ENCODE peak calls at places on chromosomes 2 and 18, in nine cellular contexts. N, R, O, C, I, M, T, H and K are unnamed samples.

GRCh38 chr18:13576598-13576997 is 149.8 kb downstream of the FAM210A start:
- DNase-seq in N (no peak), R (no peak), O (no peak), C (no peak), I (no peak), M (no peak), T (no peak), H (no peak), K (no peak)

GRCh38 chr2:133806564-133806963 is 238.3 kb upstream of the NCKAP5 start:
- DNase-seq in N (no peak), R (no peak), O (no peak), C (no peak), I (no peak), M (no peak), T (no peak), H (no peak), K (no peak)

GRCh38 chr18:67385455-67385854 is 131.1 kb downstream of the DSEL start:
- DNase-seq in N (no peak), R (no peak), O (no peak), C (no peak), I (no peak), M (no peak), T (no peak), H (no peak), K (no peak)

GRCh38 chr2:200786826-200787225 is 24.9 kb upstream of the BZW1 start:
- DNase-seq in N (no peak), R (no peak), O (no peak), C (no peak), I (no peak), M (no peak), T (peak; percentile 73), H (no peak), K (no peak)

GRCh38 chr2:27569398-27569797 is 13.4 kb upstream of the ZNF512 start:
- DNase-seq in N (no peak), R (no peak), O (no peak), C (no peak), I (no peak), M (no peak), T (no peak), H (no peak), K (no peak)

GRCh38 chr2:48699377-48699951 is 56.1 kb downstream of the LHCGR start:
- DNase-seq in N (no peak), R (no peak), O (no peak), C (no peak), I (no peak), M (no peak), T (no peak), H (no peak), K (no peak)

GRCh38 chr2:231666171-231667095 is 41.9 kb upstream of the PTMA start:
- DNase-seq in N (no peak), R (peak; percentile 71), O (peak; percentile 95), C (no peak), I (peak; percentile 98), M (no peak), T (peak; percentile 55), H (no peak), K (no peak)

GRCh38 chr2:128530025-128530573 is 211.4 kb upstream of the HS6ST1 start:
- DNase-seq in N (no peak), R (no peak), O (no peak), C (no peak), I (no peak), M (no peak), T (no peak), H (no peak), K (no peak)

GRCh38 chr2:199379251-199379650 is 78.5 kb downstream of the SATB2 start:
- DNase-seq in N (no peak), R (no peak), O (no peak), C (no peak), I (no peak), M (no peak), T (peak; percentile 53), H (no peak), K (no peak)

GRCh38 chr18:23227729-23228075 is 92.4 kb downstream of the CABLES1 start:
- DNase-seq in N (no peak), R (no peak), O (no peak), C (no peak), I (no peak), M (no peak), T (no peak), H (no peak), K (peak; percentile 22)

GRCh38 chr2:158734442-158734841 is 60.7 kb upstream of the DAPL1 start:
- DNase-seq in N (no peak), R (no peak), O (no peak), C (no peak), I (no peak), M (no peak), T (no peak), H (no peak), K (no peak)

GRCh38 chr18:46563317-46563716 is 93.7 kb downstream of the LOXHD1 start:
- DNase-seq in N (peak; percentile 21), R (no peak), O (no peak), C (no peak), I (no peak), M (no peak), T (no peak), H (no peak), K (no peak)

GRCh38 chr2:9273496-9273895 is 66.9 kb downstream of the ASAP2 start:
- DNase-seq in N (no peak), R (no peak), O (no peak), C (no peak), I (no peak), M (no peak), T (no peak), H (no peak), K (no peak)

GRCh38 chr2:152694161-152694661 is 23.1 kb downstream of the PRPF40A start:
- DNase-seq in N (no peak), R (no peak), O (no peak), C (no peak), I (no peak), M (peak; percentile 19), T (peak; percentile 72), H (no peak), K (no peak)

GRCh38 chr2:176136375-176137248 is 7.1 kb downstream of the HOXD8 start:
- DNase-seq in N (no peak), R (no peak), O (no peak), C (no peak), I (no peak), M (no peak), T (no peak), H (no peak), K (peak; percentile 57)

GRCh38 chr2:181832015-181832414 is 59.5 kb upstream of the ITPRID2 start:
- DNase-seq in N (no peak), R (no peak), O (no peak), C (no peak), I (no peak), M (no peak), T (no peak), H (no peak), K (no peak)

GRCh38 chr2:151007365-151007764 is 254.3 kb downstream of the RBM43 start:
- DNase-seq in N (peak; percentile 37), R (no peak), O (peak; percentile 38), C (no peak), I (no peak), M (no peak), T (no peak), H (no peak), K (no peak)

GRCh38 chr2:67510745-67511144 is 113.6 kb downstream of the ETAA1 start:
- DNase-seq in N (no peak), R (no peak), O (no peak), C (no peak), I (no peak), M (no peak), T (no peak), H (no peak), K (no peak)

GRCh38 chr18:41809652-41810051 is 145.4 kb upstream of the PIK3C3 start:
- DNase-seq in N (peak; percentile 10), R (no peak), O (no peak), C (no peak), I (no peak), M (no peak), T (no peak), H (no peak), K (peak; percentile 27)

GRCh38 chr2:214484239-214484638 is 73.4 kb downstream of the VWC2L start:
- DNase-seq in N (peak; percentile 13), R (no peak), O (no peak), C (no peak), I (no peak), M (no peak), T (no peak), H (no peak), K (no peak)

GRCh38 chr2:241070811-241071676 is 31.0 kb downstream of the MTERF4 start:
- DNase-seq in N (no peak), R (no peak), O (no peak), C (no peak), I (no peak), M (no peak), T (no peak), H (no peak), K (no peak)